ENCODE peak calls at places on chromosomes 5 and 9, in six cellular contexts. Q is heart right ventricle, D is NT2/D1, O is left ventricle myocardium inferior, P is GM23248, H is transverse colon. F is an unnamed sample.

GRCh38 chr9:36765077-36765390 is 192.3 kb downstream of the MELK start:
- DNase-seq in P (no peak), D (no peak), Q (no peak), H (no peak), O (no peak), F (no peak)

GRCh38 chr9:95506692-95507455 is 9.9 kb downstream of the PTCH1 start:
- DNase-seq in H (peak; percentile 62), P (peak; percentile 82), Q (peak; percentile 44), D (no peak), O (peak; percentile 42), F (peak; percentile 87)

GRCh38 chr9:35603506-35603985 is 1.5 kb upstream of the TESK1 start:
- DNase-seq in D (no peak), Q (peak; percentile 55), H (peak; percentile 65), O (peak; percentile 67), P (peak; percentile 93), F (peak; percentile 85)

GRCh38 chr5:61334224-61335196 is 2.5 kb downstream of the ZSWIM6 start:
- DNase-seq in H (no peak), Q (no peak), O (no peak), D (no peak), P (peak; percentile 27), F (no peak)

GRCh38 chr5:84381501-84382362 is 2.9 kb downstream of the EDIL3 start:
- DNase-seq in D (no peak), H (peak; percentile 11), O (no peak), Q (no peak), P (peak; percentile 3), F (no peak)

GRCh38 chr9:110546411-110546871 is 33.1 kb downstream of the SVEP1 start:
- DNase-seq in H (no peak), D (no peak), Q (peak; percentile 18), P (no peak), O (no peak), F (no peak)

GRCh38 chr5:91224459-91224858 is 158.7 kb downstream of the ARRDC3 start:
- DNase-seq in O (no peak), Q (no peak), H (no peak), P (peak; percentile 49), D (no peak), F (no peak)

GRCh38 chr5:135207866-135208265 is 173.8 kb upstream of the PITX1 start:
- DNase-seq in D (no peak), Q (no peak), O (no peak), H (no peak), P (no peak), F (peak; percentile 32)

GRCh38 chr5:157539623-157540022 is 36.0 kb downstream of the ADAM19 start:
- DNase-seq in D (no peak), Q (no peak), P (no peak), O (no peak), H (no peak), F (no peak)

GRCh38 chr5:171541380-171541779 is 121.9 kb downstream of the FGF18 start:
- DNase-seq in P (no peak), O (no peak), D (no peak), Q (no peak), H (no peak), F (no peak)

GRCh38 chr9:14678776-14679175 is 14.5 kb downstream of the ZDHHC21 start:
- DNase-seq in D (no peak), Q (no peak), P (no peak), O (no peak), H (no peak), F (no peak)

GRCh38 chr5:136729901-136730355 is 364.6 kb upstream of the TRPC7 start:
- DNase-seq in H (no peak), O (no peak), P (peak; percentile 93), Q (no peak), D (no peak), F (no peak)

GRCh38 chr9:81656004-81656403 is 33.3 kb downstream of the TLE1 start:
- DNase-seq in P (no peak), H (peak; percentile 66), D (no peak), O (no peak), Q (no peak), F (no peak)

DNA sequence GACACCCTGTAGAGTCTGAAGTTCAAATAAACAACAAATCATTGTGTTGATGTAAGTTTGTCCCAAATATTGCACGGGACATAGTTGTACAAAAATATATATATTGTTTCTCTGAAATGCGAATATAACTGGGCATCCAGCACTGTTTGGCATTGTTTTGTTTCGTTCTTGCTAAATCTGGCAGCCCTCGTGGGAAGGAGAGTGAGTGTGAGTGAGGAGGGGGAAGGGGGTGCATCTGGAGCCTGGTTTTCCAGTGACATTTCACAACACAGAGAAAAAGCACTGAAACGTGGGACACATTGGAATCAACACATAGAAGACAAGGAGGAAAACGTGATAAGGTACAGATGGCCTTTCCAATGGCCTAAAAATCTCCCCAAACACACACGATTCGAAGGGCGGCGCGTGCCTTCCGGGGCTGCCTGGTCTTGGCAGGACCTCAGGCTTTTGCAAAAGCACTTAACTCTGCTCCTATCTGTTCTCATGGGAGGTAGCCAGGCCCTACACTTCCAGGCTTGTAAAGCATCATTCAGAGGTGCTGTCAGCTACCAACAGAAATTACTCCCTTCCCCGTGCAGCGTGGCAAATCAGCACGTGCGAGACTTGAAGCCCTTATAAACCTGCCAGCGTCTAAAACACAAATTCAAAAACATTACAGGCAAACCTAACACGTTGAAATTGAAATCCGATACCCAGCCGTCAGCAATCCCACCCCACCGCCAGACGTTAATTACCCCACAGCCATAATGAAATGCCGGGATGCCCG is 129.4 kb downstream of the OLFM1 start:
- DNase-seq in P (no peak), D (no peak), Q (peak; percentile 21), O (no peak), H (no peak), F (peak; percentile 39)
- H3K4me1 ChIP-seq in P (no peaks in the 10 kb centered on the region), D (peaks cover 36% of the 10 kb centered on the region), Q (peaks cover 58% of the 10 kb centered on the region), O (peaks cover 31% of the 10 kb centered on the region), H (no peaks in the 10 kb centered on the region), F (no peaks in the 10 kb centered on the region)

GRCh38 chr5:142645456-142645855 is 40.4 kb downstream of the FGF1 start:
- DNase-seq in O (no peak), D (no peak), P (no peak), Q (no peak), H (no peak), F (no peak)
- H3K4me3 ChIP-seq in O (no peak overlapping the region), D (no peak overlapping the region), P (no peak overlapping the region), Q (no peak overlapping the region), H (no peak overlapping the region), F (no peak overlapping the region)

GRCh38 chr5:74638776-74639537 is 1.6 kb downstream of the ENC1 start:
- DNase-seq in Q (no peak), D (no peak), H (no peak), O (no peak), P (peak; percentile 59), F (no peak)

GRCh38 chr5:74636552-74636951 is 4.0 kb downstream of the ENC1 start:
- DNase-seq in H (no peak), D (no peak), O (no peak), P (no peak), Q (no peak), F (no peak)

GRCh38 chr5:74633710-74634109 is 6.8 kb downstream of the ENC1 start:
- DNase-seq in O (no peak), Q (no peak), D (no peak), P (no peak), H (no peak), F (no peak)

GRCh38 chr5:74634611-74635286 is 5.8 kb downstream of the ENC1 start:
- DNase-seq in O (no peak), H (no peak), P (no peak), Q (no peak), D (no peak), F (no peak)

DNA sequence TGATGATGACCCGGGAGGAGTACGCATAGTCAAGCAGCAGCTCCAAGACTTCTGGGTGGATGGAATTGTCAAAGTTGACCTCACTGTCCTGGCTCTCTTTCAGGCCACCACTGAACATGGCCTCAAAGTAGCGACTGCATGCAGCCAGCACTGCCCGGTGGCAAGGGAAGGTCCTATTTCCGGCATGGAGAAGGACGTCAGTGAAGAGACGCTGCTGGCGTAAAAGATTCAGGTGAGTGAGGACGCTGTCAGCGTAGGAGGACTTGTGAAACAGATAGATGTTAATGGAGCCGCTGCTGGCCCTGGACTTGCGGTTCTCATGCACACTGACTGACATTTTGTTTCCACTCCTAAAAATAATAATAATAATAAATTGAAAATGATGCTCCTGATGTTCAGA is 4.4 kb downstream of the ENC1 start:
- DNase-seq in O (no peak), P (no peak), H (no peak), Q (no peak), D (no peak), F (no peak)
- H3K4me1 ChIP-seq in O (peaks cover 89% of the 10 kb centered on the region), P (peaks cover 42% of the 10 kb centered on the region), H (peaks cover 32% of the 10 kb centered on the region), Q (peaks cover 73% of the 10 kb centered on the region), D (no peaks in the 10 kb centered on the region), F (peaks cover 8% of the 10 kb centered on the region)

GRCh38 chr9:101604287-101604686 is 9.5 kb upstream of the PPP3R2 start:
- DNase-seq in P (no peak), D (no peak), O (no peak), Q (no peak), H (no peak), F (no peak)

GRCh38 chr9:101601904-101602765 is 7.4 kb upstream of the PPP3R2 start:
- DNase-seq in P (peak; percentile 68), O (no peak), Q (no peak), D (peak; percentile 66), H (no peak), F (no peak)

GRCh38 chr9:101605547-101605946 is 10.8 kb upstream of the PPP3R2 start:
- DNase-seq in Q (no peak), H (no peak), O (no peak), P (no peak), D (no peak), F (no peak)
- H3K4me3 ChIP-seq in Q (no peak overlapping the region), H (no peak overlapping the region), O (no peak overlapping the region), P (no peak overlapping the region), D (no peak overlapping the region), F (no peak overlapping the region)

F was measured in kidney.